ENCODE peak calls at places on chromosomes 16 and 17, in four cellular contexts. K is endothelial cell of umbilical vein, H is thoracic aorta, O is foreskin fibroblast. S is an unnamed sample.

GRCh38 chr16:58187657-58188430 is 10.1 kb downstream of the CSNK2A2 start:
- DNase-seq in H (no peak), O (no peak), K (no peak), S (no peak)

GRCh38 chr16:3528406-3528805 is 27.6 kb downstream of the CLUAP1 start:
- DNase-seq in H (no peak), K (no peak), O (no peak), S (no peak)

GRCh38 chr17:15453782-15454181 is 13.6 kb downstream of the CDRT4 start:
- DNase-seq in H (no peak), K (no peak), O (no peak), S (no peak)

GRCh38 chr17:39626671-39627169 is at the start of gene PPP1R1B:
- DNase-seq in K (no peak), O (no peak), H (no peak), S (no peak)

GRCh38 chr16:72013888-72014538 is 5.5 kb downstream of the DHODH start:
- DNase-seq in H (no peak), K (no peak), O (no peak), S (no peak)

GRCh38 chr16:86508947-86509758 is 1.2 kb upstream of the FOXF1 start:
- DNase-seq in K (peak), O (peak), H (no peak), S (peak)

GRCh38 chr17:73795730-73796129 is 151.5 kb upstream of the SDK2 start:
- DNase-seq in O (no peak), H (no peak), K (no peak), S (no peak)

GRCh38 chr17:82287849-82288601 is 14.5 kb upstream of the CSNK1D start:
- DNase-seq in K (peak), H (no peak), O (peak), S (no peak)

GRCh38 chr17:19336938-19337711 is 25.4 kb downstream of the B9D1 start:
- DNase-seq in O (no peak), K (no peak), H (no peak), S (no peak)

GRCh38 chr17:50267074-50267841 is 7.0 kb upstream of the TMEM92 start:
- DNase-seq in O (peak), K (no peak), H (no peak), S (no peak)

GRCh38 chr16:57588821-57589220 is 39.6 kb upstream of the ADGRG1 start:
- DNase-seq in O (no peak), K (no peak), H (no peak), S (no peak)

GRCh38 chr17:2347805-2348685 is 10.7 kb downstream of the SGSM2 start:
- DNase-seq in O (peak), K (no peak), H (no peak), S (no peak)
- TF ChIP-seq CTCF in O (no peak), K (no peak), H (no peak), S (no peak)

GRCh38 chr17:79112471-79112870 is 37.8 kb downstream of the ENGASE start:
- DNase-seq in H (no peak), O (no peak), K (no peak), S (no peak)
- TF ChIP-seq CTCF in H (no peak), O (no peak), K (no peak), S (no peak)

GRCh38 chr17:47739150-47739549 is 6.1 kb downstream of the TBX21 start:
- DNase-seq in H (no peak), K (no peak), O (no peak), S (no peak)

GRCh38 chr17:47742319-47743181 is 9.5 kb downstream of the TBX21 start:
- DNase-seq in H (no peak), O (no peak), K (no peak), S (peak)

GRCh38 chr17:47744168-47745036 is 11.4 kb downstream of the TBX21 start:
- DNase-seq in O (no peak), K (no peak), H (no peak), S (no peak)

GRCh38 chr17:47741109-47741792 is 8.2 kb downstream of the TBX21 start:
- DNase-seq in K (no peak), O (no peak), H (no peak), S (no peak)

GRCh38 chr17:47741793-47742145 is 8.7 kb downstream of the TBX21 start:
- DNase-seq in H (no peak), K (no peak), O (no peak), S (no peak)
- TF ChIP-seq CTCF in H (no peak), K (no peak), O (no peak), S (no peak)

GRCh38 chr17:77528516-77529327 is 388.0 kb downstream of the SEC14L1 start:
- DNase-seq in K (no peak), H (no peak), O (no peak), S (no peak)
- TF ChIP-seq CTCF in K (no peak), H (no peak), O (no peak), S (no peak)

DNA sequence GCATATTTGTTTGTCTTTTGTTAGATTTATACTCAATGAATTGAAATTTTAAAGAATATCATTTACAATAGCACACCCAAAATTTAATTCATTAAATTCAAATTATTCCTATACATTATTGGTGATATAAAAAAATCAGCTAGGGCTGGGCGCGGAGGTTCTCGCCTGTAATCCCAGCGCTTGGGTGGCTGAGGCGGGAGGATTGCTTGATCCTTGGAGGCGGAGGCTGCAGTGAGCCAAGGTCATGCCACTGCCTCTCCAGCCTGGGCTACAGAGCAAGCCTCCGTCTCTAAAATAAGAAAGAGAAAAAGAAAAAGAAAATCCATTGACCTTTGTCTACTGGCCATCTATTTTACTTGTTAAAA is 4.5 kb upstream of the PRDM7 start:
- DNase-seq in O (no peak), K (no peak), H (no peak), S (no peak)
- TF ChIP-seq CTCF in O (no peak), K (no peak), H (no peak), S (no peak)

GRCh38 chr17:63696381-63696961 is 3.5 kb downstream of the LIMD2 start:
- DNase-seq in K (peak), O (peak), H (no peak), S (peak)
- TF ChIP-seq CTCF in K (peak), O (peak), H (peak), S (peak)

DNA sequence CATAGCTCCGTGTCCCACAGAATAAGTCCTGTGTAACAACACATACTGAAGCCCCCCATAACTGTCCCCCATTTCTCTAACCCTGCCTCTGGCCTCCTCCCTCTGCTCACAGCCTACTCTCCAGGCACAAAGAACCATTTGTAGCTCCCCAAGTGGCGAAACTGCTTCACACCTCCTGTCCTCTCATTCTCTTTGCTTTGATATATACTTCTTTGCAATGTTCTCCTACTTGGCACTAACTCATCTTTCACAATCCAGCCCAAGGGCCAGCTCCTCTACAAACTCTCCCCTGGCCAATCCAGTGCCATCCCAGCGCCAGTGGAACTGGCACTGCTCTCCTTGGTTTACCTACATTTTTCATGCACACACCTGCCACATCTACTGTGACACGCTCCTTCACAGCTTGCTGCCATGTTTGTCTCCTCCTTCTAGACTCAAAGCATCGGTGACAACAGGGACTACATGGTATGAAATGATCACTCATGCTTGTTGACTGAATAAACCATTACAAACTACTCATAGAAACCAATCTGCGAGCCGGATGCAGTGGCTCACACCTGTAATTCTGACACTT is 12.8 kb downstream of the CYTH1 start:
- DNase-seq in K (no peak), H (no peak), O (no peak), S (peak)
- TF ChIP-seq CTCF in K (peak), H (no peak), O (no peak), S (peak)

GRCh38 chr17:7133424-7133823 is 18.8 kb upstream of the ASGR2 start:
- DNase-seq in O (no peak), K (peak), H (no peak), S (peak)
- TF ChIP-seq CTCF in O (peak), K (peak), H (no peak), S (peak)